ENCODE peak calls at places on chromosomes 7 and 10, in six cellular contexts. P is ovary, O is fibroblast of the aortic adventitia, F is A549, L is osteocyte, G is AG09319. S is an unnamed sample.

GRCh38 chr7:79241288-79242055 is 212.0 kb downstream of the MAGI2 start:
- DNase-seq in P (no peak), O (peak; percentile 79), F (no peak), L (no peak), G (peak; percentile 27), S (no peak)

GRCh38 chr10:11141571-11142091 is 124.0 kb downstream of the CELF2 start:
- DNase-seq in P (no peak), O (no peak), F (no peak), L (no peak), G (no peak), S (no peak)

GRCh38 chr10:133100706-133101463 is 13.2 kb downstream of the ADGRA1 start:
- DNase-seq in P (no peak), O (no peak), F (no peak), L (no peak), G (no peak), S (no peak)

GRCh38 chr10:26064106-26064505 is 130.1 kb downstream of the MYO3A start:
- DNase-seq in P (no peak), O (no peak), F (no peak), L (no peak), G (no peak), S (no peak)

GRCh38 chr7:142012825-142013506 is 17.3 kb downstream of the MGAM start:
- DNase-seq in P (no peak), O (peak; percentile 7), F (no peak), L (no peak), G (no peak), S (no peak)

GRCh38 chr10:92688927-92689662 is 660 bp upstream of the HHEX start:
- DNase-seq in P (peak; percentile 17), O (peak; percentile 45), F (no peak), L (no peak), G (no peak), S (no peak)

GRCh38 chr7:23213755-23214154 is 31.9 kb downstream of the NUP42 start:
- DNase-seq in P (no peak), O (no peak), F (no peak), L (no peak), G (no peak), S (no peak)

GRCh38 chr10:59582058-59582457 is 127.6 kb downstream of the SLC16A9 start:
- DNase-seq in P (no peak), O (no peak), F (no peak), L (no peak), G (no peak), S (no peak)

GRCh38 chr7:133102276-133103060 is 20.6 kb upstream of the CHCHD3 start:
- DNase-seq in P (no peak), O (no peak), F (no peak), L (no peak), G (no peak), S (no peak)

GRCh38 chr10:131159771-131160170 is 151.8 kb downstream of the TCERG1L start:
- DNase-seq in P (no peak), O (no peak), F (no peak), L (no peak), G (no peak), S (no peak)

GRCh38 chr10:13062813-13063212 is 37.1 kb upstream of the OPTN start:
- DNase-seq in P (no peak), O (no peak), F (no peak), L (no peak), G (no peak), S (no peak)

GRCh38 chr7:121547341-121548092 is 151.4 kb upstream of the FAM3C start:
- DNase-seq in P (no peak), O (peak; percentile 87), F (peak; percentile 59), L (no peak), G (peak; percentile 47), S (no peak)

GRCh38 chr10:64201936-64202335 is 680.7 kb downstream of the REEP3 start:
- DNase-seq in P (no peak), O (no peak), F (no peak), L (no peak), G (no peak), S (no peak)

GRCh38 chr10:100939763-100940344 is 27.1 kb downstream of the SLF2 start:
- DNase-seq in P (no peak), O (peak; percentile 23), F (no peak), L (no peak), G (no peak), S (no peak)

GRCh38 chr10:100930368-100930767 is 17.6 kb downstream of the SLF2 start:
- DNase-seq in P (no peak), O (no peak), F (peak; percentile 10), L (no peak), G (no peak), S (no peak)

GRCh38 chr10:100934084-100934659 is 21.4 kb downstream of the SLF2 start:
- DNase-seq in P (no peak), O (no peak), F (no peak), L (no peak), G (no peak), S (no peak)
- TF ChIP-seq CTCF in P (peak; percentile 11), O (peak; percentile 48), F (peak; percentile 54), L (peak; percentile 53), G (peak; percentile 42), S (peak; percentile 70)

DNA sequence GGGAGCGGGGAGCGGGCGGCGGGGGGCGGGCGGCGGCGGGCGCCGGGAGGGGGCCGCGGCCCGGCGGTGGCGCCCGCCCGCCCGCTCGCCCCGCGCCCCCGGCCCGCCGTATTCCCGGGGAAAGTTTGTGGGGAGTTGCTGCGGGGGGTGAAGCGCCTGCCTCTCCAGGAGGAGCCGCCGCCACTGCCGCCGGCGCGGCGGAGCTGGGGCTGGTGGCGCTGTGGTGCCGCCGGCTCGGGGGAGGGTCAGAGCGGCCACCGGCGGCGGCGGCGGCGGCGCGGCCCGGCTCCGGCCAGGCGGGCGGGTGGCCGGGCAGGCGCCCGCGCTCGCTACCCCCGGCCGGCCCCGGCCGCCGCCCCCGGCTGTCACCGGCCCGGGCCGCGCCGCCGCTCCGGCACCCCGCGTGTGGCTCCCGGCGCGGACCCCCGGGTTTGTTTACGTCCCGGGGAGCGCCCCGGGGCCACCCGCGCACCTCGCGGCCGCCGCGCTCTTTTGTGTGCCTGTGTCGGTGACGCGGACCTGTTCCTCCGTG is 861 bp upstream of the CUX1 start:
- DNase-seq in P (peak; percentile 65), O (no peak), F (no peak), L (no peak), G (no peak), S (no peak)
- TF ChIP-seq CTCF in P (no peak), O (no peak), F (peak; percentile 26), L (no peak), G (peak; percentile 6), S (no peak)

GRCh38 chr10:46325021-46325420 is 38.2 kb downstream of the ANTXRL start:
- DNase-seq in P (no peak), O (no peak), F (no peak), L (no peak), G (no peak), S (no peak)
- TF ChIP-seq CTCF in P (no peak), O (peak; percentile 41), F (peak; percentile 29), L (peak; percentile 38), G (peak; percentile 36), S (peak; percentile 38)

DNA sequence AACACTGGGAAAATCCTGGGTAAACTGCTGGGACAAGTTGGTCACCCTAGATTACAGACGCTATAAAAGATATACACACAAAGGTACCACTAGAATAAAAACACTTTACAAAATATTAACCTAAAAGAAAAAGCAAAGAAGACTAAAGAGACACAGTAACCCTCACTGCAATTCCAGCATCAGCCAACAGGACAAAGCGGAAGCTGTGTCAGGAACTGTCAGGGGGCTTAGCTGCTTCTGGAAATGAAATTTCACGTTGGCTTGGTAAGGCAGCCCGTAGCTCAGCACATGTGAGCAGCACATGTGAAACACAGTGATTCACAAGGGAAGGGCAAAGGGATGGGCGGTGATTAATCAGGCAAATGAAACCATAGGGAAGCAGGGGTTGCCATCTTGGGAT is 195.3 kb downstream of the MGMT start:
- DNase-seq in P (no peak), O (no peak), F (no peak), L (no peak), G (no peak), S (no peak)
- TF ChIP-seq CTCF in P (no peak), O (peak; percentile 5), F (no peak), L (no peak), G (no peak), S (peak; percentile 62)

GRCh38 chr7:53209129-53209528 is 173.7 kb downstream of the POM121L12 start:
- DNase-seq in P (no peak), O (no peak), F (no peak), L (no peak), G (no peak), S (no peak)
- TF ChIP-seq CTCF in P (no peak), O (no peak), F (no peak), L (no peak), G (no peak), S (peak; percentile 15)

DNA sequence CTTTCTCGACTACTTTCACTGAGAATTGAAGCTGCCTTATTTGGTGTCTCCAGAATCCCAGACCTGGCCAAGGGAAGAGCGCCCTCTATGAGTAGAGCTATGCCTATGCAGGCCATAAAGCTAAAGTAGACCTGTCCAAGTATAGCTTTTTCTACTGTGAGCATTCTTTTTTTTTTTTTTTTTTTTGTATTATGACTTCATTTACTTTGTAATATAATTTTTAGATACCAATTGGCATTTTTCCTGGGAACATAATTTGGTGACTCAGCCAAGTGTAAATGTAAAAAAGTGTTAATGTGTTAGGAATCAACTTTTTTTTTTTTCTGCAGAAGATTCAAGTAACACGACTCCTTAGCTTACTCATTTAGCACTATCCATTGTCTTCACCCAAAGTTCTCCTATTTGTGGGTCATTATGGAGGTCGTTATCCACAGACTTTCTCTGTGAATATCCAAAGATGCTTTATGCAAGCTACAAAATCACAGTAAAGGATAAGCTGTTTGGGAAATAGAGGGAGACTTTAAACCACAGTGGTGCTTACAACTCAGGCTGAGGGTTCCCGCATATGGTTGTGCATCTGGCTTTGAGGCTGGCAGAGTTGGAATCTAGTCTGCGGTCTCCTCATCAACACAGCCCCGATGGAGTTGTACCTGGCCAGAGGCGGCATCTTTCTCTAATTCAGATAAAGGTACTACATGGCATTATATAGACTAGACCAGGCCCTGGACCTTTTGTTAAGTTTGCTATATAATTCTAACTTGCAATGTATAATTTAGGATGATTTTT is 1040.2 kb upstream of the SORCS1 start:
- DNase-seq in P (no peak), O (peak; percentile 0), F (no peak), L (no peak), G (no peak), S (no peak)
- TF ChIP-seq CTCF in P (no peak), O (peak; percentile 31), F (no peak), L (peak; percentile 21), G (peak; percentile 47), S (peak; percentile 84)

GRCh38 chr10:71814923-71815411 is 36.1 kb downstream of the PSAP start:
- DNase-seq in P (no peak), O (no peak), F (no peak), L (no peak), G (no peak), S (no peak)
- TF ChIP-seq CTCF in P (no peak), O (peak; percentile 3), F (no peak), L (no peak), G (no peak), S (peak; percentile 34)

GRCh38 chr10:52778511-52779392 is 6.2 kb upstream of the MBL2 start:
- DNase-seq in P (no peak), O (peak; percentile 21), F (no peak), L (peak; percentile 81), G (no peak), S (no peak)
- TF ChIP-seq CTCF in P (no peak), O (peak; percentile 49), F (peak; percentile 23), L (peak; percentile 42), G (peak; percentile 31), S (peak; percentile 48)

GRCh38 chr10:99487125-99487524 is 45.6 kb upstream of the NKX2-3 start:
- DNase-seq in P (no peak), O (no peak), F (no peak), L (no peak), G (no peak), S (no peak)

GRCh38 chr10:99484626-99485581 is 47.8 kb upstream of the NKX2-3 start:
- DNase-seq in P (no peak), O (no peak), F (peak; percentile 18), L (no peak), G (no peak), S (no peak)
- TF ChIP-seq CTCF in P (no peak), O (no peak), F (peak; percentile 46), L (no peak), G (no peak), S (no peak)